ENCODE peak calls at places on chromosome 5, in seven cellular contexts. W is H9, D is mesenchymal stem cell, R is neuronal stem cell, B is mesendoderm, N is H1, Q is trophoblast cell. Z is an unnamed sample.

GRCh38 chr5:178520851-178521250 is 69.3 kb downstream of the COL23A1 start:
- DNase-seq in W (no peak), D (no peak), R (no peak), B (no peak), Q (peak), N (no peak), Z (no peak)

GRCh38 chr5:148565148-148565547 is 89.2 kb downstream of the HTR4 start:
- DNase-seq in N (no peak), R (no peak), W (no peak), B (no peak), Q (no peak), D (no peak), Z (no peak)

GRCh38 chr5:39513236-39513635 is 88.5 kb upstream of the DAB2 start:
- DNase-seq in N (no peak), Q (no peak), R (no peak), D (no peak), B (no peak), W (no peak), Z (peak)

GRCh38 chr5:91927439-91927838 is 544.3 kb upstream of the ARRDC3 start:
- DNase-seq in R (no peak), Q (no peak), W (no peak), D (no peak), N (no peak), B (no peak), Z (no peak)

GRCh38 chr5:149938791-149939358 is 5.7 kb downstream of the PDE6A start:
- DNase-seq in B (peak), Q (peak), N (no peak), D (peak), R (no peak), W (no peak), Z (peak)

GRCh38 chr5:91224459-91224858 is 158.7 kb downstream of the ARRDC3 start:
- DNase-seq in R (no peak), B (no peak), W (no peak), Q (no peak), N (no peak), D (no peak), Z (peak)

GRCh38 chr5:93819666-93820065 is 78.3 kb upstream of the POU5F2 start:
- DNase-seq in B (peak), W (peak), R (no peak), D (no peak), N (no peak), Q (no peak), Z (no peak)

GRCh38 chr5:139061274-139061673 is 136.9 kb downstream of the SIL1 start:
- DNase-seq in R (no peak), B (peak), W (no peak), N (no peak), Q (peak), D (peak), Z (peak)

DNA sequence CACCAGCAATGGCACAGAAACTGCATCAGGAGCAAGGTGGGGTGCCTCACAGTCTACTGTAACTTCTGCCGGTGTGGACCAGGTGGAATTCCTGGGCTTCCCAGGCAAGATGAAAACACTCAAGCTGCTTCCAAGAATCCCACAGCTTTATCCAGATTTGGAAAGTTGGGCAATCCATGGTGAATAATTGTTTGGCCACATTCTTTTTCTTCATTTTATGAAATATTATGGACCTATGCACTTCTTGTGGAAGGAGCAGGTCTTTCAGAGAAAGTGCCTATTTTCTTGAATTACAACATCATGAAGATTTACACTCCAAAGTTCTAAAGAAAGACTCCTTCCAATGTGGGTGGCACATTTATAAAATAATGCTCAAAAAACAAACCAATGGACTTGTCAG is 503.6 kb downstream of the SEMA5A start:
- DNase-seq in B (no peak), R (no peak), D (no peak), N (no peak), W (no peak), Q (no peak), Z (no peak)
- H2AK5ac ChIP-seq in B (no peak), R (no peak), D (no peak), N (no peak), W (no peak), Q (no peak), Z (peak)

DNA sequence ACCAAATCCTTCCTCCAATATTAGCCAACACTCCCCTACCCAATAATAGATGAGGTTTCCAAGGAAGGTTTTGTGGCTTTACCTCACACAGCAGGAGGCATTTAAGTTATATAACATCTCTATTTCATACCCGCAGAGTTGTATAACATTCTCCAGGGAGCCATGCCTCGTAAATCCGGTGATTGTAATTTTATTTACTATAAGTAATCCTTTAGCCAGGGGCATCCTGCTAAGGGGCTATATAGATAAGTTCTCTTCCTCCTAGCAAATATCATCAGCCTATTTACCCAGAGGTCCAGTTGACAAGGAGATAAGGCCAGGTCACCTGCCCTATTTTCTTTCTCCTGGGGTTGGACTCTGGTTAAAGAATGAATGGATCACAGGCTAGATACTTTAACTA is 2051.0 kb downstream of the EFNA5 start:
- DNase-seq in B (no peak), N (no peak), R (no peak), Q (no peak), D (no peak), W (no peak), Z (no peak)
- H2AK5ac ChIP-seq in B (no peak), N (no peak), R (no peak), Q (no peak), D (no peak), W (no peak), Z (no peak)

GRCh38 chr5:115428248-115428647 is 116.3 kb downstream of the FEM1C start:
- DNase-seq in N (no peak), D (no peak), B (no peak), W (no peak), R (no peak), Q (no peak), Z (no peak)
- H2AK5ac ChIP-seq in N (no peak), D (no peak), B (no peak), W (no peak), R (no peak), Q (no peak), Z (no peak)

GRCh38 chr5:73944581-73944980 is 318.6 kb downstream of the ARHGEF28 start:
- DNase-seq in Q (no peak), B (no peak), N (no peak), W (no peak), R (no peak), D (no peak), Z (no peak)
- H2AK5ac ChIP-seq in Q (no peak), B (no peak), N (no peak), W (no peak), R (no peak), D (no peak), Z (no peak)

DNA sequence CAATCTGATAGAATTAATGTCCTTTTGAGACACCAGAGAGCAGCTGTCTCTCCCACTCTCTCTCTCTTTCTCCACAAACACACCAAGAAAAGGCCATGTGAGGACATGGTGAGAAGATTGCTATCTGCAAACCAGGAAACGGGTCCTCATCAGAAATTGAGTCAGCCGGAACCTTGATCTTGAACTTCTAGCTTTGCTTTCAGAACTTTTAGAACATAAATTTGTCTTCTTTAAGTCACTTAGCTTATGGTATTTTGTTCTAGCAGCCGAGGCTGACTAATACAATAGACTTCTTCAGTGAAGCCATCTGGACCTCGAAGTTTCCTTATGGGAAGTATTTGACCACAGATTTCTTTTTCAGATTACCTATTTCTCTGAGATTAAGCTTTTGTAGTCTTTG is 18.1 kb downstream of the NEUROG1 start:
- DNase-seq in N (no peak), R (no peak), D (no peak), Q (no peak), W (no peak), B (no peak), Z (no peak)
- H2AK5ac ChIP-seq in N (no peak), R (no peak), D (no peak), Q (no peak), W (no peak), B (no peak), Z (no peak)

GRCh38 chr5:120451445-120451844 is 12.7 kb upstream of the PRR16 start:
- DNase-seq in N (no peak), B (no peak), R (no peak), Q (no peak), W (no peak), D (no peak), Z (no peak)

GRCh38 chr5:120450910-120451309 is 13.2 kb upstream of the PRR16 start:
- DNase-seq in N (no peak), B (no peak), Q (no peak), W (no peak), R (no peak), D (no peak), Z (no peak)

GRCh38 chr5:120452471-120452870 is 11.6 kb upstream of the PRR16 start:
- DNase-seq in B (peak), W (no peak), N (no peak), R (no peak), D (no peak), Q (no peak), Z (peak)

GRCh38 chr5:120457839-120458507 is 6.1 kb upstream of the PRR16 start:
- DNase-seq in Q (peak), R (no peak), D (peak), B (peak), W (peak), N (peak), Z (peak)

DNA sequence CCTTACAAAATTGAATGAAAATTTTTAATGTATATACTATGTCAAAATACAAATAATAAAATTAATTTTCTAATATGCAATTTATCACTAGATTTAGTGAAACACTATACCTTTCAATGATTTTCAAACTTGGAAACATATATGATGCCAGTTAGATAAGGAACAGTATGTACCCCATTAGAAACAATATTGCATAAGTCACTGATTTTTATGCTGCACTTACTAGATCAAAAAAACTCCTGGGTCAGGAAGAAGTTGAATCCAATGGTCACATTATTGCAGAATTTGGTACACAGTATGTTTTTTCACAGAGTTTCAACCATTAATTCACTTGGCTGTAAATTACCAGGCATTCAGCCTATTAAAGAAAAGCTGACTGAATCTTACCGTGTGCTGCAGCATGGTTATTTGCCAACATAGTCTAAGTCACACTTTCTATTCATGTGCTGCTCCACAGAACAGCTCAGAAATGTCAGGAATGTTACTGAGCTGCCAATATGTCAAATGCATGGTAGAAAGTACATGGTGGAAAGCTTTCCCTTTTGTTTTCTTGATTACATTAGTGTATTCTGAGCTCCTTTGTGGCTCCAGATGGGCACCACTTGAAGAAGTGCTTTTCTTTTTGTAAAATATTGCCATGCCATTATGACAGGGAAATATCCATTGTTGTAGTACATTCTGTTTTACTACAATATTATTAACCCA is 9.9 kb upstream of the PRR16 start:
- DNase-seq in W (no peak), B (peak), Q (no peak), N (no peak), D (peak), R (peak), Z (peak)
- H2AK5ac ChIP-seq in W (no peak), B (no peak), Q (no peak), N (no peak), D (no peak), R (no peak), Z (no peak)

DNA sequence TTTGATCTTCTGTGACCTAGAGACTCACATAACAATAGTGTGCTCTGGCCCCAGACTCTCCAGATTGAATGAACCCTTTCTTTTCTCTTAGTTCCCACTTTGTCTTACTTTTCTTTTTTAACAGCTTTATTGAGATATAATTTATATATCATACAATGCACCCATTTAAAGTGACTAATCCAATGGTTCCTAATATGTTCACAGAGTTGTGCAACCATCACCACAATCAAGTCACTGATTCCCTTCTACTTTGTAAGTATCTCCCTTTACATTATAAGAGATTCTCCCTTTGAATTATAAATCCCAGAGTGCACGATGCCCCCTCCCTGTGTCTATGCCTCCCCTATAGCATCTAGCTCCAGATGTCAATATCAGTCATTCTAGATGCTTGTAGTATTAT is 172.4 kb downstream of the HINT1 start:
- DNase-seq in N (no peak), B (no peak), R (no peak), Q (no peak), D (peak), W (no peak), Z (no peak)
- H2AK5ac ChIP-seq in N (no peak), B (no peak), R (no peak), Q (no peak), D (no peak), W (no peak), Z (no peak)

GRCh38 chr5:10702040-10702629 is 58.9 kb downstream of the DAP start:
- DNase-seq in Q (peak), N (no peak), D (peak), W (no peak), R (no peak), B (no peak), Z (peak)
- H2AK5ac ChIP-seq in Q (no peak), N (no peak), D (peak), W (no peak), R (no peak), B (no peak), Z (peak)

DNA sequence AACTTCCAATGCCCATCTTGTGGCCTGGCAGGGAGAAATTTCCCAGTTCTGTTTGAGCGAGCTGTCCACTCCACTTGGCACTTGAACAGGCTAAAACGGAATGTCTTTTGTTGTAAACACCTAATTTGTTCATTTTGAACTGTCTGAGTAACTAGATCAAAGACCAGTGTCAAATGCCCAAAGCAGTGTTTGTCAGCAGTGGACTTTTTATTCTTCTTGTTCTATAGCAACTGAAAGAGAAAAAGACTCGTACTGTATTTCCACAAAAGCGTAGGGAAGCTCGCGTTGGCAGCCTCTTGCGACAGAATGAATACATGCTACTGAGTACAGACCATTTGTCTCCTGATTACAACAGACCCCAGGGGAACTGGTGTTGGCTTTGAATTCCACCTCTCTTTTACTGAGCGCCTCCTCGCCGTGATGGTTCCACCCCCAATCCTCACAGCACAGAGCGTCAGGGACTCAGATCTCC is 601.8 kb upstream of the ZNF608 start:
- DNase-seq in W (peak), B (peak), R (peak), Q (no peak), D (peak), N (no peak), Z (no peak)
- H2AK5ac ChIP-seq in W (no peak), B (no peak), R (no peak), Q (no peak), D (no peak), N (no peak), Z (no peak)

DNA sequence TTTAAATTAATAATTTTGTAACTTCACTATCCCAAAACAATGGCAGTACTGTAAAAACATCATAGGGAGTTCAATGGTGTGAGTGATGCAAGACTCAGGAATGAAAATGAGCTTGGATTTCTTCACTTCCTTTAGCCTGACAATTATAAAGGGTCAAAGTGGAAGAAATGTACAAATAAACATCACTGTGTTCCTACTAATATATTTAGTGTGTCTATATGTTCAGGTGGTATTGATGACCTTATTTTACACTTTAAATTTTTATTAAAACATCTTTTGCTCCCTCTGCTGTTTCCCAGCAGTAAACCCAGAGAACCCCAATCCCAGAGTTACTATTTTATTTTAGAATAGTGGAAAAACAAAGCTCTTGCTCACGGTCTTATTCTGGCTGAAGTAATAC is 2.0 kb downstream of the LOX start:
- DNase-seq in Q (no peak), R (no peak), D (peak), B (no peak), W (no peak), N (no peak), Z (no peak)
- H2AK5ac ChIP-seq in Q (no peak), R (no peak), D (no peak), B (no peak), W (no peak), N (no peak), Z (no peak)

Z was measured in IMR-90.